ENCODE peak calls at places on chromosomes 5 and 9, in seven cellular contexts. One of them, this sample, is unnamed.

GRCh38 chr9:99173570-99174504 is 47.9 kb downstream of the ALG2 start:
- DNase-seq in HFF-Myc: no peak
- DNase-seq in cardiac muscle cell: peak
- DNase-seq in PC-9: no peak
- DNase-seq in body of pancreas: no peak
- DNase-seq in uterus: no peak
- DNase-seq in kidney epithelial cell: no peak
- DNase-seq in this sample: no peak

GRCh38 chr9:343773-344172 is 129.1 kb downstream of the DOCK8 start:
- DNase-seq in uterus: no peak
- DNase-seq in HFF-Myc: no peak
- DNase-seq in body of pancreas: no peak
- DNase-seq in cardiac muscle cell: no peak
- DNase-seq in kidney epithelial cell: no peak
- DNase-seq in PC-9: no peak
- DNase-seq in this sample: no peak

GRCh38 chr5:168765220-168766037 is 186.3 kb upstream of the PANK3 start:
- DNase-seq in PC-9: no peak
- DNase-seq in uterus: peak
- DNase-seq in kidney epithelial cell: peak
- DNase-seq in cardiac muscle cell: peak
- DNase-seq in body of pancreas: no peak
- DNase-seq in HFF-Myc: peak
- DNase-seq in this sample: no peak

GRCh38 chr5:74400067-74400466 is 240.5 kb downstream of the ENC1 start:
- DNase-seq in kidney epithelial cell: no peak
- DNase-seq in uterus: no peak
- DNase-seq in HFF-Myc: no peak
- DNase-seq in PC-9: no peak
- DNase-seq in cardiac muscle cell: no peak
- DNase-seq in body of pancreas: peak
- DNase-seq in this sample: no peak

GRCh38 chr5:67731886-67732285 is 483.7 kb upstream of the PIK3R1 start:
- DNase-seq in uterus: no peak
- DNase-seq in cardiac muscle cell: no peak
- DNase-seq in PC-9: no peak
- DNase-seq in HFF-Myc: no peak
- DNase-seq in body of pancreas: no peak
- DNase-seq in kidney epithelial cell: no peak
- DNase-seq in this sample: no peak

GRCh38 chr9:2228132-2228531 is 213.0 kb downstream of the SMARCA2 start:
- DNase-seq in cardiac muscle cell: peak
- DNase-seq in kidney epithelial cell: no peak
- DNase-seq in uterus: no peak
- DNase-seq in PC-9: no peak
- DNase-seq in body of pancreas: peak
- DNase-seq in HFF-Myc: no peak
- DNase-seq in this sample: no peak

GRCh38 chr9:99181621-99182020 is 40.1 kb downstream of the ALG2 start:
- DNase-seq in kidney epithelial cell: peak
- DNase-seq in body of pancreas: no peak
- DNase-seq in HFF-Myc: no peak
- DNase-seq in PC-9: no peak
- DNase-seq in uterus: no peak
- DNase-seq in cardiac muscle cell: peak
- DNase-seq in this sample: peak

GRCh38 chr5:32942225-32942989 is 231.3 kb downstream of the NPR3 start:
- DNase-seq in HFF-Myc: no peak
- DNase-seq in kidney epithelial cell: no peak
- DNase-seq in cardiac muscle cell: peak
- DNase-seq in PC-9: no peak
- DNase-seq in uterus: no peak
- DNase-seq in body of pancreas: peak
- DNase-seq in this sample: no peak

GRCh38 chr5:93058309-93058708 is 522.7 kb downstream of the NR2F1-AS1 start:
- DNase-seq in uterus: no peak
- DNase-seq in cardiac muscle cell: peak
- DNase-seq in HFF-Myc: peak
- DNase-seq in body of pancreas: no peak
- DNase-seq in kidney epithelial cell: no peak
- DNase-seq in PC-9: no peak
- DNase-seq in this sample: peak

GRCh38 chr9:74760031-74760700 is 127.6 kb downstream of the TRPM6 start:
- DNase-seq in cardiac muscle cell: peak
- DNase-seq in body of pancreas: no peak
- DNase-seq in HFF-Myc: no peak
- DNase-seq in PC-9: no peak
- DNase-seq in kidney epithelial cell: peak
- DNase-seq in uterus: no peak
- DNase-seq in this sample: peak

GRCh38 chr5:62691946-62692345 is 113.3 kb downstream of the LRRC70 start:
- DNase-seq in HFF-Myc: no peak
- DNase-seq in body of pancreas: no peak
- DNase-seq in PC-9: no peak
- DNase-seq in cardiac muscle cell: no peak
- DNase-seq in kidney epithelial cell: no peak
- DNase-seq in uterus: no peak
- DNase-seq in this sample: no peak

GRCh38 chr5:140351609-140352334 is 5.4 kb upstream of the HBEGF start:
- DNase-seq in HFF-Myc: peak
- DNase-seq in kidney epithelial cell: no peak
- DNase-seq in body of pancreas: peak
- DNase-seq in cardiac muscle cell: peak
- DNase-seq in PC-9: peak
- DNase-seq in uterus: peak
- DNase-seq in this sample: peak

GRCh38 chr5:171023508-171023907 is 161.7 kb downstream of the RANBP17 start:
- DNase-seq in cardiac muscle cell: no peak
- DNase-seq in kidney epithelial cell: no peak
- DNase-seq in uterus: no peak
- DNase-seq in HFF-Myc: no peak
- DNase-seq in PC-9: no peak
- DNase-seq in body of pancreas: no peak
- DNase-seq in this sample: no peak

GRCh38 chr5:123125953-123126352 is 36.9 kb downstream of the PRDM6 start:
- DNase-seq in uterus: no peak
- DNase-seq in kidney epithelial cell: peak
- DNase-seq in PC-9: no peak
- DNase-seq in HFF-Myc: peak
- DNase-seq in cardiac muscle cell: peak
- DNase-seq in body of pancreas: no peak
- DNase-seq in this sample: peak

GRCh38 chr9:96186601-96187011 is 115.4 kb downstream of the HSD17B3 start:
- DNase-seq in kidney epithelial cell: no peak
- DNase-seq in PC-9: peak
- DNase-seq in uterus: no peak
- DNase-seq in HFF-Myc: no peak
- DNase-seq in cardiac muscle cell: peak
- DNase-seq in body of pancreas: peak
- DNase-seq in this sample: no peak

GRCh38 chr5:81856948-81857928 is 106.3 kb upstream of the SSBP2 start:
- DNase-seq in kidney epithelial cell: no peak
- DNase-seq in PC-9: peak
- DNase-seq in cardiac muscle cell: no peak
- DNase-seq in uterus: peak
- DNase-seq in body of pancreas: peak
- DNase-seq in HFF-Myc: no peak
- DNase-seq in this sample: no peak
- TF ChIP-seq CTCF in kidney epithelial cell: peak
- TF ChIP-seq CTCF in PC-9: no peak
- TF ChIP-seq CTCF in cardiac muscle cell: peak
- TF ChIP-seq CTCF in uterus: peak
- TF ChIP-seq CTCF in body of pancreas: peak
- TF ChIP-seq CTCF in HFF-Myc: peak
- TF ChIP-seq CTCF in this sample: peak

GRCh38 chr5:962386-962785 is 46.2 kb upstream of the NKD2 start:
- DNase-seq in PC-9: no peak
- DNase-seq in cardiac muscle cell: no peak
- DNase-seq in uterus: no peak
- DNase-seq in body of pancreas: no peak
- DNase-seq in kidney epithelial cell: no peak
- DNase-seq in HFF-Myc: no peak
- DNase-seq in this sample: no peak
- H3K4me3 ChIP-seq in PC-9: no peak
- H3K4me3 ChIP-seq in cardiac muscle cell: no peak
- H3K4me3 ChIP-seq in uterus: no peak
- H3K4me3 ChIP-seq in body of pancreas: no peak
- H3K4me3 ChIP-seq in kidney epithelial cell: no peak
- H3K4me3 ChIP-seq in HFF-Myc: no peak
- H3K4me3 ChIP-seq in this sample: no peak

GRCh38 chr5:110288766-110289165 is 437.7 kb downstream of the TMEM232 start:
- DNase-seq in body of pancreas: no peak
- DNase-seq in uterus: no peak
- DNase-seq in kidney epithelial cell: no peak
- DNase-seq in PC-9: no peak
- DNase-seq in HFF-Myc: peak
- DNase-seq in cardiac muscle cell: no peak
- DNase-seq in this sample: peak
- TF ChIP-seq CTCF in body of pancreas: no peak
- TF ChIP-seq CTCF in uterus: no peak
- TF ChIP-seq CTCF in kidney epithelial cell: no peak
- TF ChIP-seq CTCF in PC-9: no peak
- TF ChIP-seq CTCF in HFF-Myc: no peak
- TF ChIP-seq CTCF in cardiac muscle cell: no peak
- TF ChIP-seq CTCF in this sample: no peak

GRCh38 chr5:39273314-39273954 is 54.1 kb upstream of the FYB1 start:
- DNase-seq in PC-9: no peak
- DNase-seq in HFF-Myc: no peak
- DNase-seq in cardiac muscle cell: no peak
- DNase-seq in body of pancreas: no peak
- DNase-seq in uterus: no peak
- DNase-seq in kidney epithelial cell: no peak
- DNase-seq in this sample: no peak

GRCh38 chr5:39270172-39270848 is 50.9 kb upstream of the FYB1 start:
- DNase-seq in PC-9: no peak
- DNase-seq in HFF-Myc: no peak
- DNase-seq in body of pancreas: no peak
- DNase-seq in cardiac muscle cell: no peak
- DNase-seq in uterus: no peak
- DNase-seq in kidney epithelial cell: no peak
- DNase-seq in this sample: no peak

GRCh38 chr5:39274388-39275085 is 55.2 kb upstream of the FYB1 start:
- DNase-seq in cardiac muscle cell: peak
- DNase-seq in PC-9: no peak
- DNase-seq in body of pancreas: no peak
- DNase-seq in uterus: no peak
- DNase-seq in HFF-Myc: no peak
- DNase-seq in kidney epithelial cell: no peak
- DNase-seq in this sample: no peak
- H3K4me3 ChIP-seq in cardiac muscle cell: no peak
- H3K4me3 ChIP-seq in PC-9: no peak
- H3K4me3 ChIP-seq in body of pancreas: no peak
- H3K4me3 ChIP-seq in uterus: no peak
- H3K4me3 ChIP-seq in HFF-Myc: no peak
- H3K4me3 ChIP-seq in kidney epithelial cell: no peak
- H3K4me3 ChIP-seq in this sample: no peak

GRCh38 chr9:34701769-34702736 is 7.9 kb downstream of the CCL21 start:
- DNase-seq in PC-9: peak
- DNase-seq in cardiac muscle cell: peak
- DNase-seq in uterus: peak
- DNase-seq in HFF-Myc: peak
- DNase-seq in kidney epithelial cell: peak
- DNase-seq in body of pancreas: peak
- DNase-seq in this sample: peak
- TF ChIP-seq CTCF in PC-9: peak
- TF ChIP-seq CTCF in cardiac muscle cell: peak
- TF ChIP-seq CTCF in uterus: peak
- TF ChIP-seq CTCF in HFF-Myc: peak
- TF ChIP-seq CTCF in kidney epithelial cell: peak
- TF ChIP-seq CTCF in body of pancreas: peak
- TF ChIP-seq CTCF in this sample: peak

DNA sequence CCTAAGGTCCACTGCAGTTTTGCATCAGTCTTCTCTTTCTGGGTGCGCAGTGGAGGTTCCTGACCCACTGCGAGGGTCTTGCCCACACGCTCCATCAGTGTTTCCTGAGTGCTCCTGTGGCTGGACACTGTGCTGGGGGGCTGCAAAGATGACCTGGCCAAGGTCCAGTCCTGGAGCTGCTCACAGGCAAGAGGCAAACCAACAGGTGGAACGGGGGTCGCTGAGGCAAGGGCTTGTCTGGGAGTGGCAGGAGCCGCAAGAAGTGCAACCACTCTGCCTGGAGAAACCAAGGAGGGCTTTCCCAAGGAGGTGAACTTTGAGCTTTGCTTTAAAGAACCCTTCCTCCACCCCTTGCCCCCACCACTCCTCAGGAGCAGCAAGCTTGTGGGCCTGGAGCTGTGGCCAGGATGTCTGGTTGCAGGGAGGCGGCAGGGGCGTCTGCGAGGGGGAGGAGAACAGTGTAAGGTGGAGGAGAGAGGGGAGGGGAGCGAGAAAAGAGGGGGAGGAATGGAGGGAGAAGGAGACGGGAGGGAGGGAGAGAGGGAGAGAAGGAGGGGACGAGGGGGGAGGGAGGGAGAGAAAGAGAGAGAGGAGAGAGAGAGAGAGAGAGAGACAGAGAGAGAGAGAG is 444 bp upstream of the CPLX2 start:
- DNase-seq in kidney epithelial cell: no peak
- DNase-seq in HFF-Myc: no peak
- DNase-seq in cardiac muscle cell: no peak
- DNase-seq in PC-9: no peak
- DNase-seq in uterus: no peak
- DNase-seq in body of pancreas: no peak
- DNase-seq in this sample: no peak
- H3K4me3 ChIP-seq in kidney epithelial cell: no peak
- H3K4me3 ChIP-seq in HFF-Myc: no peak
- H3K4me3 ChIP-seq in cardiac muscle cell: no peak
- H3K4me3 ChIP-seq in PC-9: no peak
- H3K4me3 ChIP-seq in uterus: no peak
- H3K4me3 ChIP-seq in body of pancreas: no peak
- H3K4me3 ChIP-seq in this sample: no peak